ENCODE peak calls at places on chromosomes 2 and 18, in six cellular contexts. Y, T, M, P, O and B are unnamed samples.

GRCh38 chr2:151334082-151334815 is 23.1 kb upstream of the TNFAIP6 start:
- DNase-seq in P (peak; percentile 93), M (no peak), Y (no peak), O (no peak), T (no peak), B (no peak)

GRCh38 chr2:201890447-201890846 is 84.1 kb downstream of the CDK15 start:
- DNase-seq in O (no peak), M (no peak), Y (no peak), P (peak; percentile 28), T (no peak), B (no peak)

GRCh38 chr2:240965905-240966456 is 32.4 kb upstream of the SNED1 start:
- DNase-seq in Y (no peak), M (no peak), P (no peak), T (no peak), O (no peak), B (no peak)

GRCh38 chr2:120490091-120490798 is 144.3 kb downstream of the INHBB start:
- DNase-seq in M (no peak), O (no peak), P (no peak), T (no peak), Y (no peak), B (no peak)

GRCh38 chr2:195834836-195835235 is 177.8 kb downstream of the SLC39A10 start:
- DNase-seq in O (no peak), P (no peak), T (no peak), Y (no peak), M (no peak), B (no peak)

GRCh38 chr18:70197844-70198243 is 7.6 kb downstream of the RTTN start:
- DNase-seq in O (no peak), P (no peak), Y (no peak), M (no peak), T (no peak), B (no peak)

GRCh38 chr2:55088400-55088799 is 38.1 kb upstream of the RTN4 start:
- DNase-seq in P (no peak), O (no peak), M (no peak), Y (no peak), T (no peak), B (no peak)

GRCh38 chr2:64990823-64991222 is 1.6 kb downstream of the SLC1A4 start:
- DNase-seq in Y (no peak), T (no peak), M (no peak), O (no peak), P (no peak), B (no peak)

GRCh38 chr2:121635371-121635770 is 13.9 kb downstream of the CLASP1 start:
- DNase-seq in O (no peak), T (no peak), P (no peak), M (no peak), Y (no peak), B (no peak)

GRCh38 chr2:128833628-128834027 is 515.0 kb upstream of the HS6ST1 start:
- DNase-seq in Y (no peak), P (no peak), M (no peak), T (no peak), O (no peak), B (no peak)

GRCh38 chr2:29916571-29916970 is 4.8 kb downstream of the ALK start:
- DNase-seq in Y (no peak), P (no peak), T (no peak), O (no peak), M (no peak), B (no peak)

GRCh38 chr2:30797381-30798015 is 9.7 kb downstream of the CAPN13 start:
- DNase-seq in T (no peak), Y (no peak), O (no peak), P (no peak), M (no peak), B (no peak)

GRCh38 chr2:218023636-218024035 is 20.8 kb upstream of the TNS1 start:
- DNase-seq in P (no peak), T (no peak), O (no peak), Y (peak; percentile 3), M (no peak), B (no peak)

GRCh38 chr2:119827866-119828507 is 68.3 kb downstream of the PTPN4 start:
- DNase-seq in Y (no peak), T (no peak), P (peak; percentile 50), M (no peak), O (no peak), B (no peak)

GRCh38 chr2:10447300-10448207 is 573 bp downstream of the ODC1 start:
- DNase-seq in Y (peak; percentile 71), M (no peak), T (no peak), P (peak; percentile 51), O (peak; percentile 38), B (no peak)

GRCh38 chr18:47775961-47776360 is 154.5 kb downstream of the SMAD2 start:
- DNase-seq in O (no peak), P (no peak), M (no peak), T (no peak), Y (no peak), B (no peak)

GRCh38 chr2:241110607-241111442 is 8.7 kb upstream of the MTERF4 start:
- DNase-seq in Y (no peak), T (no peak), O (no peak), M (no peak), P (no peak), B (no peak)

GRCh38 chr2:172438741-172439508 is 11.5 kb downstream of the ITGA6 start:
- DNase-seq in O (no peak), M (peak; percentile 23), P (peak; percentile 52), T (no peak), Y (no peak), B (no peak)

GRCh38 chr2:1746174-1747064 is 2.1 kb upstream of the PXDN start:
- DNase-seq in P (no peak), M (no peak), Y (peak; percentile 2), T (no peak), O (no peak), B (peak; percentile 56)

GRCh38 chr18:5890606-5891360 is 4.5 kb downstream of the TMEM200C start:
- DNase-seq in O (peak; percentile 84), P (peak; percentile 51), M (peak; percentile 46), T (no peak), Y (peak; percentile 49), B (no peak)

GRCh38 chr18:12239426-12239825 is 14.7 kb upstream of the CIDEA start:
- DNase-seq in P (peak; percentile 47), T (no peak), O (no peak), M (no peak), Y (no peak), B (no peak)

GRCh38 chr2:140275427-140275826 is 1495.2 kb upstream of the NXPH2 start:
- DNase-seq in T (no peak), P (no peak), Y (no peak), O (no peak), M (no peak), B (no peak)

GRCh38 chr2:100417745-100418090 is 250 bp upstream of the CHST10 start:
- DNase-seq in T (no peak), O (no peak), Y (no peak), P (no peak), M (no peak), B (no peak)

GRCh38 chr2:36567711-36568408 is 30.1 kb downstream of the FEZ2 start:
- DNase-seq in M (no peak), Y (no peak), O (no peak), P (no peak), T (no peak), B (no peak)
- H3K4me1 ChIP-seq in M (peaks cover 2% of the 10 kb centered on the region), Y (peaks cover 23% of the 10 kb centered on the region), O (no peaks in the 10 kb centered on the region), P (peaks cover 22% of the 10 kb centered on the region), T (peaks cover 4% of the 10 kb centered on the region), B (no peaks in the 10 kb centered on the region)

GRCh38 chr18:61612517-61612916 is 279.3 kb downstream of the CDH20 start:
- DNase-seq in O (no peak), M (no peak), Y (no peak), T (no peak), P (no peak), B (no peak)
- H3K9me3 ChIP-seq in O (no peaks in the 10 kb centered on the region), M (no peaks in the 10 kb centered on the region), Y (no peaks in the 10 kb centered on the region), T (no peaks in the 10 kb centered on the region), P (no peaks in the 10 kb centered on the region), B (no peaks in the 10 kb centered on the region)

DNA sequence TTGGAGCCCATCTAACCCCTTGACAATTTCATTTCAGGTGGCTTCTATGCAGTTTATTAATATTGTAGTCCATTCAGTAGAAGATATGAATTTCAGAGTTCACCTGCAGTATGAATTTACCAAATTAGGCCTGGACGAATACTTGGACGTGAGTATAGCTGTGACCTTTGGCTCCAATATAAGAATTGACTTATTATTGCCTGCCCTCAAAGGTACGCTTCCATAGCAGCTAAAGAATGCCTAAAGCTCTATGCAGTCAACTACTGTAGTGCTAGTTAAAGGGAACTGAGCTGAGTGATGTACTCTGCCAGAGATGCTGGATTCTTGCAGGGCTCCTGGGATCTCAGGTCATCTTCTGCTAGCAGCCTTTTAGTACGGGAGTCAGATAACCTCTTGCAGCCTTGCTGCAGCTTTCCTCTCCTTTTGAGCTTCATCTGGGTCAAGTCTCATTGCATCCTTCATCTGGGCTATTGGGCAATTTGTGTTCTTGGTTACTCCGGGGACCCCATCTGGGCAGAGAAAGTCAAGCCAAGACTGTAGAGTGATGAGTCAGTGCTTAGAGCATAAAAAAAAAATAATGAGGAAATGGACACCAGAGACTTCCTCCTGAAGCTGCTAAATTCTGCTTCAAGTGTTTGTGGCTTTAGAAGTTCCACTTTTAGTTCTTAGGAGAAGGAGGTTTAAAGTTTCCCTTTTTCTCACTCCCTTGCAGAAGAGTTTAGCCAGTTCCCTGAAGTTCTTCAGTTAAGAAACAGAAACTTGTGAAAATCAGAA is 105.6 kb downstream of the PRPF40A start:
- DNase-seq in T (no peak), O (no peak), Y (no peak), P (peak; percentile 77), M (no peak), B (no peak)
- H3K4me3 ChIP-seq in T (no peak overlapping the region), O (no peak overlapping the region), Y (no peak overlapping the region), P (no peak overlapping the region), M (no peak overlapping the region), B (no peak overlapping the region)

DNA sequence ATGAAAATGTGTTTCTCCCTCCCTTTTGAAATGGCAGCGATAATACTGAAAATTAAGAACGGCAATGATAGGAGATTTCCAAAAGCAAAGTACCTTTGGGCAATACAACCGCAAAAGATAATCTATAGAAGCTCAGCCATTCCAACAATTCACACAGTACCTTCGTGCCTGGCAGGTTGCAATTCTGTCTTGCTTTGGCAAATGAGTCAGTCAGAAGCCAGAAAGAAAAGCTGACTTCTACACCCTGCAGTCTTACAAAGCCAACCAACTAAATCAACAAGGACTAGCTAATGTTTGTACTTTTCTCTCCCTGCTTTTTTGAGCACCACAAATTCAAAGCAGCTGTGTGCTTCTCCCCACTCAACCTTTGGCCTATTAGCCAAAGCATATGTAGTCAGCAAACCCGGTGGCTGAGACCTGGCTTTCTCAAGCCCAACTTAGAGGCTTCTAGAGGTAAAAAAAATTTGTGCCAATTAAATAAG is 25.7 kb upstream of the ID2 start:
- DNase-seq in P (peak; percentile 74), M (no peak), Y (no peak), O (no peak), T (no peak), B (no peak)
- H3K4me1 ChIP-seq in P (peaks cover under 1% of the 10 kb centered on the region), M (peaks cover 12% of the 10 kb centered on the region), Y (no peaks in the 10 kb centered on the region), O (peaks cover 17% of the 10 kb centered on the region), T (no peaks in the 10 kb centered on the region), B (no peaks in the 10 kb centered on the region)

GRCh38 chr18:3107740-3108151 is 94.8 kb upstream of the LPIN2 start:
- DNase-seq in Y (no peak), T (no peak), M (no peak), P (no peak), O (no peak), B (no peak)
- H3K9me3 ChIP-seq in Y (no peaks in the 10 kb centered on the region), T (no peaks in the 10 kb centered on the region), M (no peaks in the 10 kb centered on the region), P (no peaks in the 10 kb centered on the region), O (no peaks in the 10 kb centered on the region), B (no peaks in the 10 kb centered on the region)